ENCODE peak calls at places on chromosomes 7 and 10, in five cellular contexts. One of them, this sample, is unnamed. For H3K4me1, the result is how much of the 10 kb centered on the place peaks cover.

GRCh38 chr10:130720235-130720634 is 584.0 kb downstream of the GLRX3 start:
- DNase-seq in lower lobe of right lung: no peak
- DNase-seq in HCT116: no peak
- DNase-seq in A549: no peak
- DNase-seq in kidney: peak
- DNase-seq in this sample: no peak

GRCh38 chr10:73956476-73957338 is 41.2 kb upstream of the VCL start:
- DNase-seq in A549: no peak
- DNase-seq in kidney: peak
- DNase-seq in HCT116: no peak
- DNase-seq in lower lobe of right lung: no peak
- DNase-seq in this sample: no peak

GRCh38 chr7:95432606-95433005 is 2.2 kb downstream of the PON2 start:
- DNase-seq in kidney: no peak
- DNase-seq in HCT116: no peak
- DNase-seq in A549: no peak
- DNase-seq in lower lobe of right lung: no peak
- DNase-seq in this sample: no peak

GRCh38 chr10:117112220-117112619 is 25.9 kb downstream of the VAX1 start:
- DNase-seq in kidney: no peak
- DNase-seq in lower lobe of right lung: no peak
- DNase-seq in A549: no peak
- DNase-seq in HCT116: peak
- DNase-seq in this sample: peak

GRCh38 chr10:86699991-86700840 is 31.9 kb downstream of the LDB3 start:
- DNase-seq in lower lobe of right lung: peak
- DNase-seq in HCT116: no peak
- DNase-seq in A549: no peak
- DNase-seq in kidney: peak
- DNase-seq in this sample: no peak

GRCh38 chr10:133258066-133258817 is 18.4 kb downstream of the ADAM8 start:
- DNase-seq in A549: no peak
- DNase-seq in kidney: no peak
- DNase-seq in HCT116: no peak
- DNase-seq in lower lobe of right lung: peak
- DNase-seq in this sample: no peak

GRCh38 chr10:79322616-79323566 is 24.4 kb upstream of the PPIF start:
- DNase-seq in HCT116: no peak
- DNase-seq in A549: no peak
- DNase-seq in kidney: peak
- DNase-seq in lower lobe of right lung: peak
- DNase-seq in this sample: no peak

GRCh38 chr10:89281606-89282395 is 20.0 kb upstream of the IFIT2 start:
- DNase-seq in lower lobe of right lung: no peak
- DNase-seq in A549: no peak
- DNase-seq in HCT116: no peak
- DNase-seq in kidney: no peak
- DNase-seq in this sample: no peak

GRCh38 chr10:62109532-62110293 is 158.9 kb downstream of the RTKN2 start:
- DNase-seq in HCT116: no peak
- DNase-seq in A549: no peak
- DNase-seq in lower lobe of right lung: no peak
- DNase-seq in kidney: no peak
- DNase-seq in this sample: no peak

GRCh38 chr7:19122018-19122588 is 4.7 kb upstream of the TWIST1 start:
- DNase-seq in lower lobe of right lung: no peak
- DNase-seq in HCT116: peak
- DNase-seq in A549: peak
- DNase-seq in kidney: no peak
- DNase-seq in this sample: peak

GRCh38 chr10:98168147-98168546 is 33.7 kb downstream of the R3HCC1L start:
- DNase-seq in kidney: no peak
- DNase-seq in lower lobe of right lung: no peak
- DNase-seq in A549: no peak
- DNase-seq in HCT116: no peak
- DNase-seq in this sample: no peak

GRCh38 chr7:114539575-114539974 is 125.0 kb downstream of the FOXP2 start:
- DNase-seq in A549: no peak
- DNase-seq in lower lobe of right lung: no peak
- DNase-seq in kidney: no peak
- DNase-seq in HCT116: peak
- DNase-seq in this sample: peak

GRCh38 chr10:78964952-78965633 is 103.7 kb upstream of the ZMIZ1 start:
- DNase-seq in A549: peak
- DNase-seq in lower lobe of right lung: no peak
- DNase-seq in kidney: peak
- DNase-seq in HCT116: peak
- DNase-seq in this sample: peak

GRCh38 chr7:158472631-158473030 is 115.0 kb downstream of the PTPRN2 start:
- DNase-seq in kidney: no peak
- DNase-seq in A549: no peak
- DNase-seq in lower lobe of right lung: no peak
- DNase-seq in HCT116: no peak
- DNase-seq in this sample: no peak

GRCh38 chr10:49082767-49083166 is 32.6 kb downstream of the VSTM4 start:
- DNase-seq in lower lobe of right lung: no peak
- DNase-seq in A549: no peak
- DNase-seq in HCT116: no peak
- DNase-seq in kidney: peak
- DNase-seq in this sample: no peak

GRCh38 chr10:98351831-98352402 is 63.1 kb downstream of the PYROXD2 start:
- DNase-seq in kidney: no peak
- DNase-seq in HCT116: no peak
- DNase-seq in lower lobe of right lung: no peak
- DNase-seq in A549: no peak
- DNase-seq in this sample: no peak

GRCh38 chr10:126933116-126933515 is 27.9 kb downstream of the DOCK1 start:
- DNase-seq in HCT116: no peak
- DNase-seq in A549: no peak
- DNase-seq in kidney: no peak
- DNase-seq in lower lobe of right lung: no peak
- DNase-seq in this sample: no peak

GRCh38 chr10:7606977-7607404 is 59.8 kb downstream of the ITIH5 start:
- DNase-seq in HCT116: no peak
- DNase-seq in kidney: no peak
- DNase-seq in A549: no peak
- DNase-seq in lower lobe of right lung: no peak
- DNase-seq in this sample: no peak

GRCh38 chr10:115956225-115957009 is 316.6 kb downstream of the GFRA1 start:
- DNase-seq in kidney: no peak
- DNase-seq in A549: no peak
- DNase-seq in HCT116: no peak
- DNase-seq in lower lobe of right lung: no peak
- DNase-seq in this sample: no peak

GRCh38 chr7:7681191-7681935 is 37.0 kb downstream of the RPA3 start:
- DNase-seq in lower lobe of right lung: no peak
- DNase-seq in kidney: no peak
- DNase-seq in A549: peak
- DNase-seq in HCT116: peak
- DNase-seq in this sample: peak

GRCh38 chr10:51649064-51649463 is 50.3 kb downstream of the CSTF2T start:
- DNase-seq in kidney: no peak
- DNase-seq in A549: no peak
- DNase-seq in HCT116: no peak
- DNase-seq in lower lobe of right lung: no peak
- DNase-seq in this sample: no peak

GRCh38 chr10:21398549-21399345 is 126.7 kb downstream of the SKIDA1 start:
- DNase-seq in lower lobe of right lung: no peak
- DNase-seq in HCT116: no peak
- DNase-seq in A549: peak
- DNase-seq in kidney: no peak
- DNase-seq in this sample: peak

GRCh38 chr10:102621418-102622325 is 22.6 kb upstream of the TRIM8 start:
- DNase-seq in lower lobe of right lung: peak
- DNase-seq in HCT116: no peak
- DNase-seq in A549: no peak
- DNase-seq in kidney: peak
- DNase-seq in this sample: no peak

GRCh38 chr7:111107989-111108388 is 17.1 kb downstream of the LRRN3 start:
- DNase-seq in kidney: peak
- DNase-seq in lower lobe of right lung: no peak
- DNase-seq in HCT116: no peak
- DNase-seq in A549: no peak
- DNase-seq in this sample: no peak

GRCh38 chr10:76973091-76973514 is 664.5 kb downstream of the KCNMA1 start:
- DNase-seq in A549: no peak
- DNase-seq in kidney: no peak
- DNase-seq in HCT116: no peak
- DNase-seq in lower lobe of right lung: no peak
- DNase-seq in this sample: no peak

GRCh38 chr7:102255501-102255900 is 31.2 kb upstream of the SH2B2 start:
- DNase-seq in kidney: no peak
- DNase-seq in HCT116: no peak
- DNase-seq in A549: no peak
- DNase-seq in lower lobe of right lung: no peak
- DNase-seq in this sample: no peak

GRCh38 chr7:15864260-15864991 is 177.9 kb upstream of the MEOX2 start:
- DNase-seq in A549: no peak
- DNase-seq in kidney: no peak
- DNase-seq in lower lobe of right lung: no peak
- DNase-seq in HCT116: no peak
- DNase-seq in this sample: no peak

GRCh38 chr7:141356096-141356495 is 195.1 kb upstream of the AGK start:
- DNase-seq in lower lobe of right lung: no peak
- DNase-seq in HCT116: no peak
- DNase-seq in kidney: no peak
- DNase-seq in A549: no peak
- DNase-seq in this sample: no peak

GRCh38 chr10:46031648-46032532 is 1.5 kb upstream of the NCOA4 start:
- DNase-seq in A549: no peak
- DNase-seq in lower lobe of right lung: no peak
- DNase-seq in HCT116: no peak
- DNase-seq in kidney: no peak
- DNase-seq in this sample: no peak

GRCh38 chr10:33193057-33193866 is 141.2 kb downstream of the NRP1 start:
- DNase-seq in lower lobe of right lung: peak
- DNase-seq in A549: peak
- DNase-seq in kidney: peak
- DNase-seq in HCT116: peak
- DNase-seq in this sample: peak

GRCh38 chr7:96034940-96035727 is 262.8 kb downstream of the DYNC1I1 start:
- DNase-seq in HCT116: no peak
- DNase-seq in kidney: no peak
- DNase-seq in lower lobe of right lung: no peak
- DNase-seq in A549: no peak
- DNase-seq in this sample: no peak

GRCh38 chr10:125782055-125782454 is 6.4 kb upstream of the MMP21 start:
- DNase-seq in HCT116: no peak
- DNase-seq in lower lobe of right lung: no peak
- DNase-seq in A549: no peak
- DNase-seq in kidney: no peak
- DNase-seq in this sample: no peak

GRCh38 chr7:29478687-29479086 is 84.9 kb upstream of the PRR15 start:
- DNase-seq in kidney: no peak
- DNase-seq in lower lobe of right lung: no peak
- DNase-seq in A549: no peak
- DNase-seq in HCT116: no peak
- DNase-seq in this sample: no peak

GRCh38 chr7:29480934-29481625 is 82.6 kb upstream of the PRR15 start:
- DNase-seq in kidney: no peak
- DNase-seq in HCT116: no peak
- DNase-seq in A549: no peak
- DNase-seq in lower lobe of right lung: no peak
- DNase-seq in this sample: no peak

GRCh38 chr7:29480456-29480855 is 83.2 kb upstream of the PRR15 start:
- DNase-seq in kidney: no peak
- DNase-seq in A549: no peak
- DNase-seq in HCT116: no peak
- DNase-seq in lower lobe of right lung: no peak
- DNase-seq in this sample: no peak

GRCh38 chr7:29478218-29478617 is 85.4 kb upstream of the PRR15 start:
- DNase-seq in lower lobe of right lung: no peak
- DNase-seq in HCT116: no peak
- DNase-seq in kidney: no peak
- DNase-seq in A549: no peak
- DNase-seq in this sample: no peak

GRCh38 chr7:29479606-29480200 is 83.9 kb upstream of the PRR15 start:
- DNase-seq in HCT116: no peak
- DNase-seq in A549: no peak
- DNase-seq in kidney: peak
- DNase-seq in lower lobe of right lung: no peak
- DNase-seq in this sample: peak
- H3K4me3 ChIP-seq in HCT116: no peak
- H3K4me3 ChIP-seq in A549: no peak
- H3K4me3 ChIP-seq in kidney: no peak
- H3K4me3 ChIP-seq in lower lobe of right lung: peak
- H3K4me3 ChIP-seq in this sample: peak

GRCh38 chr10:124093076-124093773 is at the start of gene CHST15:
- DNase-seq in kidney: peak
- DNase-seq in HCT116: peak
- DNase-seq in A549: peak
- DNase-seq in lower lobe of right lung: peak
- DNase-seq in this sample: peak
- H3K4me1 ChIP-seq in kidney: under half
- H3K4me1 ChIP-seq in HCT116: under half
- H3K4me1 ChIP-seq in A549: under half
- H3K4me1 ChIP-seq in lower lobe of right lung: half or more
- H3K4me1 ChIP-seq in this sample: under half

DNA sequence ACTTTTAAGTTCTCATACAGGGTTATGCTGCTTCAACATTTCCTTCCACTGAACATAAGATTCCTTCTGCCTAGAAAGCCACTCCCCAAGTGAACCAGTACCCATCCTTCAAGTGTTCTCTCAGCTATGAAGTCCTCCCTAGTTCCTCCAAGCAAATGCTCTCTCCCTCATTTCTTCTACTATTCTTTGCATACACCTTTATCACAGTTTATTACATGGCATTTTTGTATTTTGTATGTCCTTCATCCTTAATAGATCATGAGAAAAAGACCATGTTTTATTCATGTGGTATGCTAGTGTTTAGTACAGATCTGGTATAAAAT is 1.9 kb downstream of the SYPL1 start:
- DNase-seq in lower lobe of right lung: no peak
- DNase-seq in A549: no peak
- DNase-seq in HCT116: no peak
- DNase-seq in kidney: no peak
- DNase-seq in this sample: no peak
- H3K4me3 ChIP-seq in lower lobe of right lung: peak
- H3K4me3 ChIP-seq in A549: no peak
- H3K4me3 ChIP-seq in HCT116: peak
- H3K4me3 ChIP-seq in kidney: peak
- H3K4me3 ChIP-seq in this sample: peak

DNA sequence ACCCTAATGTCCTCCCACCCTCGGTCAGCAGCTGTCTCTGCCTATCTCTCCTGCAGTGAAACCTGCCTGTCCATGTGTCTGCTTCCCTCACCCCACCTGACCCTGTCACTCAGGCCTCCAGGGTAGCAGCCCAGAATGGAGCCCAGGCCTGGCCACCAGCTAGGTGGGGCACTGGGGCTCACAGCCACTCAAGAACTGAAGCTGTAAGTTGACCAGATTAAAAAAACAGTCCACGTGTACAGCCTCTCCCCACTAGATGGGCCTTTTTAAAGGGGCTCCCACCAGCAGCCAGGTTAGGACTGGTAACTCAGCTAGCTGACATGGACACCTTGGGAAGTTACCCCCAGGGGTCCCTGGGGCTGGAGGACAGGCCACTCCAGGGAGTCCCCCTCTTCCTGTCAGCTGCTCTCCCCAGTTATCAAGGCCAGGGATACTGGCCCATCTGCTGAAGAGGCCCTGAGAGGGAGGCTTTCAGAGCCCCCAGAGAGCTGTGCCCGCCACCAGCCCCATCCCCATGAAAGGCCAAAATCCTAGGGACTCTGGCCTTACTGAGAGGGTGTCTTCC is 1.4 kb downstream of the SMARCD3 start:
- DNase-seq in A549: no peak
- DNase-seq in lower lobe of right lung: no peak
- DNase-seq in kidney: peak
- DNase-seq in HCT116: no peak
- DNase-seq in this sample: no peak
- H3K4me1 ChIP-seq in A549: half or more
- H3K4me1 ChIP-seq in lower lobe of right lung: half or more
- H3K4me1 ChIP-seq in kidney: half or more
- H3K4me1 ChIP-seq in HCT116: half or more
- H3K4me1 ChIP-seq in this sample: under half

This sample was measured in HAP-1.